ENCODE peak calls at places on chromosomes 16 and 17, in five cellular contexts. R is CD4-positive, CD25-positive, alpha-beta regulatory T cell; B is activated naive CD8-positive, alpha-beta T cell treated with anti-CD3 and anti-CD28 coated beads, Interleukin-2, amount 50 U/mL, for 16 hours; P is heart left ventricle; C is activated T-helper 9 cell treated with anti-CD3 and anti-CD28 coated beads, Interleukin-2, amount 50 U/mL, for 16 hours. I is an unnamed sample.

GRCh38 chr16:69924041-69924775 is 26.9 kb upstream of the CLEC18A start:
- DNase-seq in R (no peak), B (no peak), P (no peak), C (no peak), I (no peak)

GRCh38 chr16:1469693-1470201 is 5.1 kb downstream of the CLCN7 start:
- DNase-seq in R (no peak), B (no peak), P (no peak), C (no peak), I (no peak)

GRCh38 chr17:41394254-41395016 is 3.0 kb downstream of the KRT31 start:
- DNase-seq in R (no peak), B (no peak), P (no peak), C (no peak), I (no peak)

GRCh38 chr17:57459286-57459915 is 203.1 kb downstream of the MSI2 start:
- DNase-seq in R (no peak), B (no peak), P (no peak), C (no peak), I (no peak)

GRCh38 chr17:31877911-31878702 is 19.1 kb upstream of the COPRS start:
- DNase-seq in R (no peak), B (peak), P (no peak), C (no peak), I (no peak)

GRCh38 chr17:6299275-6299674 is 135.6 kb downstream of the AIPL1 start:
- DNase-seq in R (no peak), B (no peak), P (no peak), C (no peak), I (no peak)

GRCh38 chr17:62674363-62674739 is 46.9 kb downstream of the MRC2 start:
- DNase-seq in R (no peak), B (no peak), P (no peak), C (no peak), I (no peak)

GRCh38 chr17:62098623-62099231 is 33.6 kb upstream of the MED13 start:
- DNase-seq in R (no peak), B (no peak), P (no peak), C (no peak), I (no peak)

GRCh38 chr17:45170280-45170975 is 8.8 kb downstream of the HEXIM2 start:
- DNase-seq in R (no peak), B (no peak), P (no peak), C (no peak), I (no peak)

GRCh38 chr17:2222301-2222700 is 81.3 kb downstream of the SMG6 start:
- DNase-seq in R (no peak), B (no peak), P (no peak), C (no peak), I (no peak)

GRCh38 chr17:55056530-55056929 is 88.0 kb downstream of the STXBP4 start:
- DNase-seq in R (no peak), B (no peak), P (no peak), C (no peak), I (no peak)

GRCh38 chr17:7186241-7186640 is 7.1 kb upstream of the ASGR1 start:
- DNase-seq in R (no peak), B (no peak), P (no peak), C (no peak), I (no peak)

GRCh38 chr17:72488542-72489272 is 367.9 kb downstream of the SOX9 start:
- DNase-seq in R (no peak), B (no peak), P (no peak), C (no peak), I (no peak)

GRCh38 chr16:84239186-84239790 is 524 bp downstream of the KCNG4 start:
- DNase-seq in R (no peak), B (no peak), P (no peak), C (no peak), I (no peak)

GRCh38 chr16:86117235-86117634 is 218.3 kb downstream of the IRF8 start:
- DNase-seq in R (no peak), B (no peak), P (no peak), C (no peak), I (no peak)

GRCh38 chr17:13952252-13952721 is 117.0 kb upstream of the COX10 start:
- DNase-seq in R (no peak), B (no peak), P (no peak), C (no peak), I (no peak)

GRCh38 chr17:21286771-21287702 is 2.5 kb downstream of the MAP2K3 start:
- DNase-seq in R (no peak), B (no peak), P (no peak), C (no peak), I (no peak)

GRCh38 chr17:60557805-60558204 is 31.8 kb upstream of the APPBP2 start:
- DNase-seq in R (no peak), B (no peak), P (no peak), C (no peak), I (no peak)

GRCh38 chr16:55035956-55036355 is 105.3 kb downstream of the IRX5 start:
- DNase-seq in R (no peak), B (no peak), P (no peak), C (no peak), I (no peak)

GRCh38 chr17:64063766-64064224 is 43.4 kb upstream of the ICAM2 start:
- DNase-seq in R (peak), B (no peak), P (peak), C (peak), I (peak)

GRCh38 chr17:61460796-61461585 is 8.8 kb downstream of the TBX4 start:
- DNase-seq in R (no peak), B (no peak), P (no peak), C (no peak), I (no peak)

GRCh38 chr17:51045616-51046526 is 74.8 kb downstream of the SPAG9 start:
- DNase-seq in R (no peak), B (no peak), P (no peak), C (no peak), I (no peak)

GRCh38 chr17:79696159-79696982 is 34.4 kb upstream of the ENPP7 start:
- DNase-seq in R (no peak), B (no peak), P (no peak), C (no peak), I (no peak)

GRCh38 chr16:66728117-66728787 is 23.2 kb downstream of the DYNC1LI2 start:
- DNase-seq in R (peak), B (no peak), P (peak), C (no peak), I (peak)

GRCh38 chr17:13558588-13558987 is 43.1 kb downstream of the HS3ST3A1 start:
- DNase-seq in R (no peak), B (no peak), P (no peak), C (no peak), I (no peak)

GRCh38 chr16:4494746-4495490 is 18.7 kb downstream of the HMOX2 start:
- DNase-seq in R (no peak), B (no peak), P (no peak), C (no peak), I (no peak)

GRCh38 chr16:86133847-86134375 is 234.9 kb downstream of the IRF8 start:
- DNase-seq in R (no peak), B (no peak), P (no peak), C (no peak), I (no peak)

GRCh38 chr16:87314990-87315420 is 2.2 kb downstream of the C16orf95 start:
- DNase-seq in R (no peak), B (no peak), P (no peak), C (no peak), I (no peak)

GRCh38 chr16:714079-714478 is 839 bp upstream of the METRN start:
- DNase-seq in R (no peak), B (no peak), P (no peak), C (no peak), I (no peak)

GRCh38 chr16:72989203-72989991 is 58.5 kb downstream of the ZFHX3 start:
- DNase-seq in R (no peak), B (no peak), P (no peak), C (no peak), I (no peak)

I was measured in naive thymus-derived CD4-positive, alpha-beta T cell.